ENCODE peak calls at places on chromosomes 12 and 14, in six cellular contexts. X is GM12865, R is nephron progenitor cell, C is GM23338, Q is cardiac muscle cell, I is endothelial cell of umbilical vein. E is an unnamed sample.

GRCh38 chr12:1947081-1947480 is 28.6 kb upstream of the CACNA2D4 start:
- DNase-seq in Q (peak; percentile 67), C (no peak), X (no peak), I (no peak), R (no peak), E (no peak)

GRCh38 chr14:65281991-65282908 is 130.3 kb upstream of the FUT8 start:
- DNase-seq in C (peak; percentile 76), X (peak; percentile 58), R (no peak), I (peak; percentile 54), Q (peak; percentile 70), E (no peak)

GRCh38 chr12:159131-159782 is 54.7 kb downstream of the SLC6A12 start:
- DNase-seq in I (no peak), Q (no peak), X (no peak), R (no peak), C (no peak), E (no peak)

GRCh38 chr12:553216-554000 is 93.7 kb downstream of the B4GALNT3 start:
- DNase-seq in C (no peak), X (peak; percentile 69), I (no peak), Q (no peak), R (no peak), E (no peak)

GRCh38 chr12:56230449-56231183 is 765 bp downstream of the SLC39A5 start:
- DNase-seq in R (no peak), X (no peak), C (peak; percentile 33), Q (no peak), I (no peak), E (peak; percentile 57)

GRCh38 chr12:54863948-54864584 is 9.8 kb downstream of the MUCL1 start:
- DNase-seq in Q (no peak), R (no peak), X (no peak), I (no peak), C (no peak), E (no peak)

GRCh38 chr12:48681416-48681737 is 661 bp downstream of the KANSL2 start:
- DNase-seq in I (no peak), X (peak; percentile 48), C (no peak), R (no peak), Q (peak; percentile 11), E (no peak)

GRCh38 chr12:76866726-76867125 is 12.1 kb downstream of the CSRP2 start:
- DNase-seq in R (peak; percentile 36), I (no peak), Q (no peak), C (no peak), X (peak; percentile 42), E (no peak)

GRCh38 chr14:71415404-71415690 is 508.1 kb downstream of the PCNX1 start:
- DNase-seq in X (no peak), R (no peak), I (no peak), Q (peak; percentile 74), C (no peak), E (no peak)

GRCh38 chr12:30622509-30622908 is 73.2 kb downstream of the IPO8 start:
- DNase-seq in R (no peak), X (peak; percentile 39), I (no peak), Q (peak; percentile 62), C (no peak), E (no peak)

GRCh38 chr14:69536976-69537375 is 37.7 kb downstream of the CCDC177 start:
- DNase-seq in X (no peak), Q (no peak), C (no peak), I (no peak), R (no peak), E (no peak)

GRCh38 chr12:104890463-104891096 is 67.5 kb downstream of the SLC41A2 start:
- DNase-seq in Q (no peak), C (no peak), I (no peak), X (peak; percentile 4), R (no peak), E (no peak)

GRCh38 chr14:90839889-90840266 is 23.6 kb upstream of the TTC7B start:
- DNase-seq in C (no peak), I (no peak), R (no peak), X (no peak), Q (no peak), E (no peak)

GRCh38 chr14:66662374-66662773 is 154.4 kb downstream of the GPHN start:
- DNase-seq in I (peak; percentile 41), R (no peak), C (peak; percentile 58), X (no peak), Q (peak; percentile 29), E (no peak)

GRCh38 chr14:99654235-99655000 is 9.5 kb downstream of the HHIPL1 start:
- DNase-seq in Q (peak; percentile 92), C (peak; percentile 37), R (no peak), I (no peak), X (peak; percentile 19), E (no peak)

GRCh38 chr12:2295941-2296461 is 243.2 kb downstream of the CACNA1C start:
- DNase-seq in X (no peak), R (no peak), C (no peak), I (no peak), Q (peak; percentile 51), E (no peak)

GRCh38 chr14:51242545-51243490 is 2.8 kb downstream of the TMX1 start:
- DNase-seq in R (peak; percentile 18), I (no peak), X (peak; percentile 37), Q (no peak), C (peak; percentile 63), E (no peak)

GRCh38 chr14:66311935-66312334 is 174.2 kb upstream of the CCDC196 start:
- DNase-seq in R (no peak), I (no peak), C (no peak), X (no peak), Q (no peak), E (no peak)

GRCh38 chr14:87601011-87601410 is 392.0 kb downstream of the GALC start:
- DNase-seq in R (no peak), C (no peak), Q (no peak), I (no peak), X (no peak), E (no peak)

GRCh38 chr12:76033116-76034001 is 1.8 kb upstream of the PHLDA1 start:
- DNase-seq in Q (peak; percentile 56), I (peak; percentile 26), R (no peak), C (peak; percentile 72), X (no peak), E (no peak)

DNA sequence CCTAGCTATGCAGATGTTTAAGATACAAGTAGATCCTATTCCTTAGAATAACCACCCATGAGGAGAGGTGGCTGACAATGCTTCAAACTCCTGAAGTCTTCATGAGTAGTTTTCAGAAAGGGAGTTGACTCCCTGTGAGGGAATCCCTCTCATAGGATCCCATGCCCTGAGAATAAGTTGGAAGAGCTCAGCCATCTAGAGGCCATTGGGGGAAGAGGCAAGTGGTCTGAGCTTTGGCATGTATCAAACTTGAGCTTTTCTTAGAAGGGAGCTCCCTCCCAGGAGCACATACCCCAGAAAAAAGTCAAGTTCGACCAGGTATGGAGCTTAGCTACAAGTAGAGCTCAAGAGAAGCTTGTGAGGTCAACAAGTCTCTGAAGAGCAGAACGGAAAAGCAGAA is 165.7 kb upstream of the RBM19 start:
- DNase-seq in Q (no peak), C (peak; percentile 56), R (no peak), X (no peak), I (no peak), E (no peak)
- TF ChIP-seq CTCF in Q (no peak), C (peak; percentile 53), R (no peak), X (no peak), I (no peak), E (peak; percentile 15)

DNA sequence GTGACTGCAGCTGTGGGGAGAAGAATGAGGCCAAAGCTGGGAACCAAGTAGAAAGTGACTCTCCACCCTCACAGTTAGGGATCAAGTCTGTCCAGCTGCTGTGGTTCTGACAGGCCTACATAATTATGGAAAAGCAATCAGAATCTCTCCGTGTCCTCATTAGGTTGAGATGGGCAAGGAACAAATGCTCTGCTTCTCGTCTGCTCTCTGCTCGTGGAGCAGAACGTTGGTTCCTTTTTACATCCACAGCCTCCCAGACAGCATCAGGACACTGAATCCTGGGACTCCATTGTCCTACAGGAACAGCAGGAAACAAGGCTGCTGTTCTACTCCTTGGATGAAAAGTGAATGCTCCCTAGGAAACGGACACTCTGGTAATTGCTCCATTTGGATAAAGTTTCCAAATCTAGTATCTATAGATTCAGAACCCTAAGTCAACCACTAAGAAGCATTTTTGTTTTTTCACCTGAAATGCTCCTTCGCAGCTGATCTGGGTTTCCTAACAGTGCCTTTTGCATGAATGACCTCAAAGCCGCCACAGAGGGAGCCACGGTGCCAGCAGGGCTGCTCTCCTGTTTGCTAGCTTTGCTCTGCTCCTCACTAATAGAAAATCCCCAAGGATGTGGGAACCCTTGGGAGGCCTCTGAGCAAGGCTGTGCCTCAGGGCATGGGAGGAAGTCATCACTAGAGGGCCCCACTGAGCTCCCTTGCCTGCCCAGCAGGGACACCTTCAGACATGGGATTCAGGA is 102.0 kb downstream of the EGLN3 start:
- DNase-seq in C (peak; percentile 96), R (peak; percentile 79), X (peak; percentile 26), Q (peak; percentile 77), I (peak; percentile 48), E (peak; percentile 79)
- TF ChIP-seq CTCF in C (peak; percentile 94), R (peak; percentile 86), X (peak; percentile 62), Q (peak; percentile 89), I (peak; percentile 63), E (peak; percentile 88)

GRCh38 chr14:102209224-102209966 is 69.7 kb downstream of the WDR20 start:
- DNase-seq in R (peak; percentile 49), Q (peak; percentile 17), C (peak; percentile 67), X (no peak), I (no peak), E (no peak)
- TF ChIP-seq CTCF in R (peak; percentile 32), Q (peak; percentile 25), C (peak; percentile 41), X (no peak), I (no peak), E (peak; percentile 40)

GRCh38 chr14:80776657-80777056 is 164.9 kb downstream of the CEP128 start:
- DNase-seq in C (no peak), I (no peak), Q (no peak), X (no peak), R (no peak), E (no peak)

GRCh38 chr14:80784824-80785223 is 156.7 kb downstream of the CEP128 start:
- DNase-seq in R (no peak), I (no peak), X (no peak), Q (peak; percentile 51), C (no peak), E (no peak)

GRCh38 chr14:80787876-80788275 is 153.7 kb downstream of the CEP128 start:
- DNase-seq in Q (no peak), X (no peak), C (no peak), R (no peak), I (no peak), E (no peak)

GRCh38 chr14:80776186-80776585 is 165.4 kb downstream of the CEP128 start:
- DNase-seq in X (no peak), R (no peak), C (no peak), I (no peak), Q (no peak), E (no peak)

DNA sequence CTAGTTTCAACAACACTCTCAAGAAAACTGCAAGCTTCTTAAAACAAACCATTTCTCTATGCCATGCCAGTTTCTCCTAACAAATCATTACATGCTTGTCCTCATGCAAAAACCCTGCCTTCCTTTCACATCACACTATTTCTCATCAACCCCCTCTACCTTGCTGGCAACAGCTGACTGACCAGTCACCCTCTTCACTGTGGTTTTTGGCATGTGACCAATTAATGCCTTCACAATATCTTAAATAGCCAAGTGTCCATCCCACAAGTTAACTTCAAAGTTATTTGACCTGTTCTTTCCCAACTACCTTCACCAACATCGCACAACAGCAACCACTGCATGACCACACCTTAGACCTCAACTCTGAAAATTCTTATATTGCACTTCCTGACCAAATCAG is 159.6 kb downstream of the CEP128 start:
- DNase-seq in I (no peak), C (no peak), Q (peak; percentile 9), R (no peak), X (no peak), E (no peak)
- TF ChIP-seq CTCF in I (no peak), C (no peak), Q (no peak), R (no peak), X (no peak), E (no peak)